ENCODE peak calls at places on chromosomes 13 and 19, in seven cellular contexts. N, F, E, I, H, Z and Y are unnamed samples.

GRCh38 chr19:5891938-5892771 is 11.4 kb downstream of the NDUFA11 start:
- DNase-seq in E (no peak), Z (no peak), N (peak; percentile 18), F (no peak), I (no peak), H (no peak), Y (no peak)

GRCh38 chr13:112453207-112453829 is 77.2 kb downstream of the SPACA7 start:
- DNase-seq in F (no peak), I (no peak), E (no peak), N (no peak), Z (no peak), H (no peak), Y (no peak)

GRCh38 chr13:110266983-110267382 is 40.0 kb downstream of the COL4A1 start:
- DNase-seq in Z (no peak), F (no peak), N (no peak), I (no peak), H (no peak), E (no peak), Y (no peak)

GRCh38 chr13:26529441-26529840 is 28.0 kb upstream of the WASF3 start:
- DNase-seq in E (no peak), H (no peak), N (peak; percentile 62), F (no peak), Z (peak; percentile 1), I (no peak), Y (peak; percentile 39)

GRCh38 chr13:102091231-102091630 is 310.6 kb downstream of the FGF14 start:
- DNase-seq in I (no peak), E (no peak), F (no peak), Z (no peak), N (peak; percentile 7), H (no peak), Y (peak; percentile 4)

GRCh38 chr19:18420931-18421330 is 1.7 kb downstream of the SSBP4 start:
- DNase-seq in F (no peak), N (no peak), E (no peak), H (no peak), Z (no peak), I (no peak), Y (no peak)

GRCh38 chr13:50386527-50387123 is 371.4 kb downstream of the KCNRG start:
- DNase-seq in F (no peak), Z (no peak), E (no peak), I (no peak), H (no peak), N (peak; percentile 40), Y (no peak)

GRCh38 chr19:40601061-40601973 is at the start of gene LTBP4:
- DNase-seq in I (no peak), E (peak; percentile 44), H (no peak), Z (no peak), N (no peak), F (no peak), Y (no peak)

GRCh38 chr19:407501-408440 is 1.2 kb downstream of the C2CD4C start:
- DNase-seq in H (no peak), F (no peak), N (no peak), E (no peak), Z (no peak), I (no peak), Y (no peak)

GRCh38 chr13:57527114-57527770 is 104.3 kb upstream of the PCDH17 start:
- DNase-seq in I (no peak), N (no peak), Z (no peak), F (no peak), H (no peak), E (no peak), Y (no peak)

GRCh38 chr19:35470128-35470527 is 20.1 kb downstream of the KRTDAP start:
- DNase-seq in F (no peak), I (no peak), H (no peak), E (no peak), Z (no peak), N (no peak), Y (no peak)

GRCh38 chr19:5863030-5863665 is 7.2 kb downstream of the FUT5 start:
- DNase-seq in I (no peak), E (no peak), Z (no peak), H (no peak), N (no peak), F (no peak), Y (no peak)

GRCh38 chr19:1408300-1409203 is 1.2 kb downstream of the DAZAP1 start:
- DNase-seq in N (peak; percentile 37), F (no peak), I (no peak), E (peak; percentile 39), H (no peak), Z (peak; percentile 65), Y (no peak)

GRCh38 chr13:36453518-36453917 is 21.2 kb downstream of the CCNA1 start:
- DNase-seq in Z (no peak), I (no peak), E (no peak), N (no peak), F (no peak), H (no peak), Y (no peak)

GRCh38 chr19:31233288-31233687 is 115.9 kb downstream of the TSHZ3 start:
- DNase-seq in N (no peak), F (no peak), Z (no peak), H (no peak), I (no peak), E (no peak), Y (no peak)

GRCh38 chr13:38635030-38635429 is 51.8 kb upstream of the FREM2 start:
- DNase-seq in E (no peak), F (no peak), N (no peak), I (no peak), Z (no peak), H (no peak), Y (no peak)

GRCh38 chr13:28326081-28326480 is 168.8 kb downstream of the FLT1 start:
- DNase-seq in N (no peak), Z (no peak), F (no peak), H (no peak), I (no peak), E (no peak), Y (no peak)

GRCh38 chr13:45718063-45718462 is 15.9 kb downstream of the CBY2 start:
- DNase-seq in H (no peak), Z (peak; percentile 27), N (peak; percentile 1), I (peak; percentile 24), E (no peak), F (no peak), Y (no peak)

GRCh38 chr19:56333506-56333905 is 18.9 kb upstream of the ZSCAN5A start:
- DNase-seq in F (no peak), Z (peak; percentile 34), I (peak; percentile 52), N (peak; percentile 74), H (no peak), E (peak; percentile 16), Y (peak; percentile 38)

GRCh38 chr19:38399537-38399936 is 3.4 kb upstream of the FAM98C start:
- DNase-seq in H (no peak), E (no peak), F (no peak), N (no peak), I (no peak), Z (no peak), Y (no peak)
- H3K27ac ChIP-seq in H (no peak overlapping the region), E (no peak overlapping the region), F (no peak overlapping the region), N (no peak overlapping the region), I (no peak overlapping the region), Z (no peak overlapping the region), Y (no peak overlapping the region)

GRCh38 chr13:43686557-43686956 is 100.2 kb downstream of the ENOX1 start:
- DNase-seq in E (no peak), N (peak; percentile 98), H (peak; percentile 24), Z (no peak), I (no peak), F (no peak), Y (peak; percentile 29)

GRCh38 chr13:43684947-43685725 is 101.6 kb downstream of the ENOX1 start:
- DNase-seq in N (no peak), E (no peak), F (no peak), H (no peak), Z (no peak), I (no peak), Y (no peak)

GRCh38 chr13:43693639-43694038 is 93.1 kb downstream of the ENOX1 start:
- DNase-seq in F (no peak), E (no peak), H (no peak), I (no peak), Z (no peak), N (no peak), Y (no peak)

GRCh38 chr13:43687038-43687437 is 99.7 kb downstream of the ENOX1 start:
- DNase-seq in I (no peak), H (no peak), E (no peak), F (no peak), Z (no peak), N (no peak), Y (no peak)

GRCh38 chr13:43688230-43688907 is 98.4 kb downstream of the ENOX1 start:
- DNase-seq in I (no peak), Z (no peak), E (no peak), F (no peak), H (no peak), N (no peak), Y (no peak)
- H3K27ac ChIP-seq in I (no peak overlapping the region), Z (no peak overlapping the region), E (no peak overlapping the region), F (no peak overlapping the region), H (no peak overlapping the region), N (no peak overlapping the region), Y (no peak overlapping the region)

GRCh38 chr13:86882835-86883234 is 788.3 kb upstream of the SLITRK5 start:
- DNase-seq in I (no peak), F (no peak), Z (no peak), E (no peak), N (no peak), H (no peak), Y (no peak)
- H3K27ac ChIP-seq in I (no peak overlapping the region), F (no peak overlapping the region), Z (no peak overlapping the region), E (no peak overlapping the region), N (no peak overlapping the region), H (no peak overlapping the region), Y (no peak overlapping the region)

DNA sequence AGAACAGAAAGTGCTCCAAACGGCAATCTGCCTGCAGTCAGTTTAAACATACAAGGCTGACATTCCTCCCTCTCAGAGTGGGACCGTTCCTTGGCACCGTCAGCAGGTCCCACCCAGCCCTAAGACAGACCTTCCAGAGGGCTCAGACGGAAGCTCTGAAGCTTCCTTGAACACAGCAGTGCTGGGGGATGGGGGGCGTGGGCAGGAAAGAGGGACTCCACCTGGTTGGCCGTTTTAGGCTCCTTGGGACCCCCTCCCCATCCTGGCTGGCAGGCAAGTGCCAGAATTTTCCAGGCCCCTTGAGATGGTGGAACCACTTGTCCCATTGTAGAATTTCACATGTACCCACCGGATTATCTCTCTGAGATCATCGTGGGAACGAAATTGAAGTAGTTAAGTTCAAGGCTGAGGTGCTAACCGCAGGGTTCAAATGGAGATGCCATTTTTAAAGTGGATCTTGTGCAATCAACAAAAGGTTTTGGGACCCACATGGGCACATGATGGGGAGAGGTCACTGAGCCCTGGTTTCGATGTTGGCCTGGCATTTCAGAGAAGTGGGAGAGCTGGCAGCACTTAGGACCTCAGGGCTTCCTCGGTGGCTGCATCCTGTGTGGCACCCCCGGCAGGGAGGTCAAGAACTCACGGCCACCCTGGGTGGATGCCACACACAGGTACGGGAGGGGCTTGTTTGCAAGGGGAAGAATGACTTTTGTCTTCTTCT is 46.2 kb downstream of the KLF2 start:
- DNase-seq in H (no peak), N (no peak), F (no peak), E (peak; percentile 30), Z (peak; percentile 19), I (no peak), Y (no peak)
- H3K27ac ChIP-seq in H (no peak overlapping the region), N (no peak overlapping the region), F (peak overlapping the region; percentile 81), E (peak overlapping the region; percentile 84), Z (peak overlapping the region; percentile 93), I (no peak overlapping the region), Y (no peak overlapping the region)